ENCODE peak calls at places on chromosomes 11 and 22, in eight cellular contexts. One of them, this sample, is unnamed. For H3K4me1, the result is how much of the 10 kb centered on the place peaks cover.

GRCh38 chr11:13962562-13963168 is at the start of gene SPON1:
- DNase-seq in H9: peak
- DNase-seq in effector memory CD4-positive, alpha-beta T cell: no peak
- DNase-seq in BE2C: no peak
- DNase-seq in body of pancreas: peak
- DNase-seq in OCI-LY7: no peak
- DNase-seq in neural progenitor cell: peak
- DNase-seq in neuronal stem cell: peak
- DNase-seq in this sample: no peak

GRCh38 chr11:124946735-124947141 is 7.3 kb upstream of the CCDC15 start:
- DNase-seq in H9: no peak
- DNase-seq in effector memory CD4-positive, alpha-beta T cell: no peak
- DNase-seq in BE2C: no peak
- DNase-seq in body of pancreas: no peak
- DNase-seq in OCI-LY7: no peak
- DNase-seq in neural progenitor cell: no peak
- DNase-seq in neuronal stem cell: no peak
- DNase-seq in this sample: no peak

GRCh38 chr22:17827466-17827865 is 53.2 kb upstream of the BID start:
- DNase-seq in H9: no peak
- DNase-seq in effector memory CD4-positive, alpha-beta T cell: no peak
- DNase-seq in BE2C: no peak
- DNase-seq in body of pancreas: no peak
- DNase-seq in OCI-LY7: no peak
- DNase-seq in neural progenitor cell: no peak
- DNase-seq in neuronal stem cell: no peak
- DNase-seq in this sample: no peak

GRCh38 chr11:133399294-133399693 is 133.0 kb downstream of the OPCML start:
- DNase-seq in H9: no peak
- DNase-seq in effector memory CD4-positive, alpha-beta T cell: no peak
- DNase-seq in BE2C: no peak
- DNase-seq in body of pancreas: no peak
- DNase-seq in OCI-LY7: no peak
- DNase-seq in neural progenitor cell: no peak
- DNase-seq in neuronal stem cell: no peak
- DNase-seq in this sample: no peak

GRCh38 chr11:27459191-27459590 is 13.4 kb downstream of the LGR4 start:
- DNase-seq in H9: no peak
- DNase-seq in effector memory CD4-positive, alpha-beta T cell: no peak
- DNase-seq in BE2C: no peak
- DNase-seq in body of pancreas: peak
- DNase-seq in OCI-LY7: no peak
- DNase-seq in neural progenitor cell: no peak
- DNase-seq in neuronal stem cell: no peak
- DNase-seq in this sample: no peak

GRCh38 chr11:65417702-65418430 is 4.7 kb upstream of the NEAT1 start:
- DNase-seq in H9: no peak
- DNase-seq in effector memory CD4-positive, alpha-beta T cell: peak
- DNase-seq in BE2C: no peak
- DNase-seq in body of pancreas: peak
- DNase-seq in OCI-LY7: peak
- DNase-seq in neural progenitor cell: no peak
- DNase-seq in neuronal stem cell: no peak
- DNase-seq in this sample: no peak

GRCh38 chr11:62889484-62890437 is 9.1 kb downstream of the SLC3A2 start:
- DNase-seq in H9: no peak
- DNase-seq in effector memory CD4-positive, alpha-beta T cell: no peak
- DNase-seq in BE2C: peak
- DNase-seq in body of pancreas: no peak
- DNase-seq in OCI-LY7: no peak
- DNase-seq in neural progenitor cell: no peak
- DNase-seq in neuronal stem cell: no peak
- DNase-seq in this sample: no peak

GRCh38 chr11:44112083-44112865 is 16.8 kb downstream of the EXT2 start:
- DNase-seq in H9: no peak
- DNase-seq in effector memory CD4-positive, alpha-beta T cell: no peak
- DNase-seq in BE2C: peak
- DNase-seq in body of pancreas: peak
- DNase-seq in OCI-LY7: no peak
- DNase-seq in neural progenitor cell: no peak
- DNase-seq in neuronal stem cell: no peak
- DNase-seq in this sample: no peak

GRCh38 chr11:128054323-128054910 is 532.9 kb downstream of the ETS1 start:
- DNase-seq in H9: no peak
- DNase-seq in effector memory CD4-positive, alpha-beta T cell: no peak
- DNase-seq in BE2C: no peak
- DNase-seq in body of pancreas: no peak
- DNase-seq in OCI-LY7: no peak
- DNase-seq in neural progenitor cell: no peak
- DNase-seq in neuronal stem cell: no peak
- DNase-seq in this sample: no peak

GRCh38 chr22:37077802-37078448 is 26.4 kb downstream of the KCTD17 start:
- DNase-seq in H9: peak
- DNase-seq in effector memory CD4-positive, alpha-beta T cell: peak
- DNase-seq in BE2C: peak
- DNase-seq in body of pancreas: peak
- DNase-seq in OCI-LY7: peak
- DNase-seq in neural progenitor cell: peak
- DNase-seq in neuronal stem cell: peak
- DNase-seq in this sample: no peak

GRCh38 chr11:16454284-16454683 is 97.9 kb upstream of the SOX6 start:
- DNase-seq in H9: no peak
- DNase-seq in effector memory CD4-positive, alpha-beta T cell: no peak
- DNase-seq in BE2C: no peak
- DNase-seq in body of pancreas: no peak
- DNase-seq in OCI-LY7: no peak
- DNase-seq in neural progenitor cell: no peak
- DNase-seq in neuronal stem cell: no peak
- DNase-seq in this sample: no peak

GRCh38 chr11:110000045-110000502 is 93.1 kb upstream of the ZC3H12C start:
- DNase-seq in H9: no peak
- DNase-seq in effector memory CD4-positive, alpha-beta T cell: no peak
- DNase-seq in BE2C: no peak
- DNase-seq in body of pancreas: no peak
- DNase-seq in OCI-LY7: peak
- DNase-seq in neural progenitor cell: no peak
- DNase-seq in neuronal stem cell: no peak
- DNase-seq in this sample: no peak

GRCh38 chr11:114060402-114061052 is 1.0 kb downstream of the ZBTB16 start:
- DNase-seq in H9: peak
- DNase-seq in effector memory CD4-positive, alpha-beta T cell: no peak
- DNase-seq in BE2C: no peak
- DNase-seq in body of pancreas: peak
- DNase-seq in OCI-LY7: no peak
- DNase-seq in neural progenitor cell: peak
- DNase-seq in neuronal stem cell: peak
- DNase-seq in this sample: no peak

GRCh38 chr11:980438-981365 is 55.0 kb downstream of the AP2A2 start:
- DNase-seq in H9: no peak
- DNase-seq in effector memory CD4-positive, alpha-beta T cell: no peak
- DNase-seq in BE2C: no peak
- DNase-seq in body of pancreas: peak
- DNase-seq in OCI-LY7: no peak
- DNase-seq in neural progenitor cell: no peak
- DNase-seq in neuronal stem cell: no peak
- DNase-seq in this sample: no peak

GRCh38 chr11:90639687-90640086 is 416.8 kb upstream of the CHORDC1 start:
- DNase-seq in H9: no peak
- DNase-seq in effector memory CD4-positive, alpha-beta T cell: no peak
- DNase-seq in BE2C: no peak
- DNase-seq in body of pancreas: no peak
- DNase-seq in OCI-LY7: no peak
- DNase-seq in neural progenitor cell: no peak
- DNase-seq in neuronal stem cell: no peak
- DNase-seq in this sample: no peak

GRCh38 chr11:11502303-11502828 is 119.4 kb downstream of the GALNT18 start:
- DNase-seq in H9: no peak
- DNase-seq in effector memory CD4-positive, alpha-beta T cell: no peak
- DNase-seq in BE2C: no peak
- DNase-seq in body of pancreas: no peak
- DNase-seq in OCI-LY7: no peak
- DNase-seq in neural progenitor cell: no peak
- DNase-seq in neuronal stem cell: no peak
- DNase-seq in this sample: no peak

GRCh38 chr22:19634206-19634536 is 80.1 kb upstream of the SEPTIN5 start:
- DNase-seq in H9: no peak
- DNase-seq in effector memory CD4-positive, alpha-beta T cell: no peak
- DNase-seq in BE2C: no peak
- DNase-seq in body of pancreas: no peak
- DNase-seq in OCI-LY7: no peak
- DNase-seq in neural progenitor cell: no peak
- DNase-seq in neuronal stem cell: no peak
- DNase-seq in this sample: no peak

GRCh38 chr22:33597274-33597985 is 322.8 kb downstream of the LARGE1 start:
- DNase-seq in H9: no peak
- DNase-seq in effector memory CD4-positive, alpha-beta T cell: no peak
- DNase-seq in BE2C: no peak
- DNase-seq in body of pancreas: no peak
- DNase-seq in OCI-LY7: no peak
- DNase-seq in neural progenitor cell: peak
- DNase-seq in neuronal stem cell: no peak
- DNase-seq in this sample: no peak

GRCh38 chr22:39994046-39994565 is 648 bp upstream of the FAM83F start:
- DNase-seq in H9: no peak
- DNase-seq in effector memory CD4-positive, alpha-beta T cell: peak
- DNase-seq in BE2C: no peak
- DNase-seq in body of pancreas: no peak
- DNase-seq in OCI-LY7: no peak
- DNase-seq in neural progenitor cell: no peak
- DNase-seq in neuronal stem cell: no peak
- DNase-seq in this sample: no peak

GRCh38 chr11:74325649-74326645 is 14.5 kb upstream of the P4HA3 start:
- DNase-seq in H9: no peak
- DNase-seq in effector memory CD4-positive, alpha-beta T cell: no peak
- DNase-seq in BE2C: peak
- DNase-seq in body of pancreas: peak
- DNase-seq in OCI-LY7: no peak
- DNase-seq in neural progenitor cell: no peak
- DNase-seq in neuronal stem cell: no peak
- DNase-seq in this sample: no peak

GRCh38 chr11:9774591-9775392 is 110.9 kb downstream of the SWAP70 start:
- DNase-seq in H9: no peak
- DNase-seq in effector memory CD4-positive, alpha-beta T cell: no peak
- DNase-seq in BE2C: no peak
- DNase-seq in body of pancreas: no peak
- DNase-seq in OCI-LY7: no peak
- DNase-seq in neural progenitor cell: no peak
- DNase-seq in neuronal stem cell: no peak
- DNase-seq in this sample: no peak

GRCh38 chr22:46347646-46348045 is 12.1 kb downstream of the TRMU start:
- DNase-seq in H9: no peak
- DNase-seq in effector memory CD4-positive, alpha-beta T cell: no peak
- DNase-seq in BE2C: no peak
- DNase-seq in body of pancreas: no peak
- DNase-seq in OCI-LY7: no peak
- DNase-seq in neural progenitor cell: no peak
- DNase-seq in neuronal stem cell: no peak
- DNase-seq in this sample: no peak
- H3K4me1 ChIP-seq in H9: under half
- H3K4me1 ChIP-seq in effector memory CD4-positive, alpha-beta T cell: under half
- H3K4me1 ChIP-seq in BE2C: under half
- H3K4me1 ChIP-seq in body of pancreas: half or more
- H3K4me1 ChIP-seq in OCI-LY7: under half
- H3K4me1 ChIP-seq in neural progenitor cell: under half
- H3K4me1 ChIP-seq in neuronal stem cell: under half
- H3K4me1 ChIP-seq in this sample: under half

GRCh38 chr11:117874253-117874909 is 2.1 kb downstream of the FXYD6 start:
- DNase-seq in H9: peak
- DNase-seq in effector memory CD4-positive, alpha-beta T cell: no peak
- DNase-seq in BE2C: no peak
- DNase-seq in body of pancreas: no peak
- DNase-seq in OCI-LY7: no peak
- DNase-seq in neural progenitor cell: peak
- DNase-seq in neuronal stem cell: no peak
- DNase-seq in this sample: no peak
- H3K4me1 ChIP-seq in H9: under half
- H3K4me1 ChIP-seq in effector memory CD4-positive, alpha-beta T cell: under half
- H3K4me1 ChIP-seq in BE2C: under half
- H3K4me1 ChIP-seq in body of pancreas: under half
- H3K4me1 ChIP-seq in OCI-LY7: under half
- H3K4me1 ChIP-seq in neural progenitor cell: half or more
- H3K4me1 ChIP-seq in neuronal stem cell: under half
- H3K4me1 ChIP-seq in this sample: under half

GRCh38 chr11:69444381-69445130 is 36.9 kb upstream of the LINC01488 start:
- DNase-seq in H9: peak
- DNase-seq in effector memory CD4-positive, alpha-beta T cell: no peak
- DNase-seq in BE2C: no peak
- DNase-seq in body of pancreas: peak
- DNase-seq in OCI-LY7: no peak
- DNase-seq in neural progenitor cell: peak
- DNase-seq in neuronal stem cell: no peak
- DNase-seq in this sample: no peak

GRCh38 chr11:69447786-69448185 is 33.7 kb upstream of the LINC01488 start:
- DNase-seq in H9: no peak
- DNase-seq in effector memory CD4-positive, alpha-beta T cell: no peak
- DNase-seq in BE2C: no peak
- DNase-seq in body of pancreas: peak
- DNase-seq in OCI-LY7: no peak
- DNase-seq in neural progenitor cell: no peak
- DNase-seq in neuronal stem cell: no peak
- DNase-seq in this sample: no peak

GRCh38 chr11:69443968-69444364 is 37.5 kb upstream of the LINC01488 start:
- DNase-seq in H9: no peak
- DNase-seq in effector memory CD4-positive, alpha-beta T cell: no peak
- DNase-seq in BE2C: no peak
- DNase-seq in body of pancreas: no peak
- DNase-seq in OCI-LY7: no peak
- DNase-seq in neural progenitor cell: no peak
- DNase-seq in neuronal stem cell: no peak
- DNase-seq in this sample: no peak

GRCh38 chr11:69445131-69445470 is 36.4 kb upstream of the LINC01488 start:
- DNase-seq in H9: no peak
- DNase-seq in effector memory CD4-positive, alpha-beta T cell: no peak
- DNase-seq in BE2C: no peak
- DNase-seq in body of pancreas: no peak
- DNase-seq in OCI-LY7: no peak
- DNase-seq in neural progenitor cell: no peak
- DNase-seq in neuronal stem cell: no peak
- DNase-seq in this sample: no peak

DNA sequence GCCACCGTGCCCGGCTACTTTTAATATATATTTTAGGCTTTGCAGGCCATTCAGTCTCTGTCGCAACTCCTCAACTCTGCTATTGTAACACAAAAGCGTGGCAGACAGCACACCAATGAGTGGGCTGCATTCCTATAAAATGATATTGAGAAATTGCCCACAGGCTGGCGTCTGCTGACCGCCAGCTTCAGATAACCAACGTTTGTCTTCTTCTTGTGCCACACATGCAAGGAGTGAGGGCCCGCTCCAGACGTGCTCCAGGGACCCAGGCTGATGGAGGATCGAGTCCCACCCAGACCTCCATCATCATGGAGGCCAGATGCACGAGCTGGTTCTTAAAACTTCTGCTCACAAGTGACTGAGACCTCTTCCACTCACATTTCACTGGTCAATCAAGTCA is 35.4 kb upstream of the LINC01488 start:
- DNase-seq in H9: no peak
- DNase-seq in effector memory CD4-positive, alpha-beta T cell: no peak
- DNase-seq in BE2C: no peak
- DNase-seq in body of pancreas: no peak
- DNase-seq in OCI-LY7: no peak
- DNase-seq in neural progenitor cell: no peak
- DNase-seq in neuronal stem cell: no peak
- DNase-seq in this sample: no peak
- H3K4me1 ChIP-seq in H9: under half
- H3K4me1 ChIP-seq in effector memory CD4-positive, alpha-beta T cell: under half
- H3K4me1 ChIP-seq in BE2C: under half
- H3K4me1 ChIP-seq in body of pancreas: under half
- H3K4me1 ChIP-seq in OCI-LY7: under half
- H3K4me1 ChIP-seq in neural progenitor cell: under half
- H3K4me1 ChIP-seq in neuronal stem cell: under half
- H3K4me1 ChIP-seq in this sample: under half

GRCh38 chr11:94516725-94517124 is 4.5 kb downstream of the C11orf97 start:
- DNase-seq in H9: no peak
- DNase-seq in effector memory CD4-positive, alpha-beta T cell: no peak
- DNase-seq in BE2C: no peak
- DNase-seq in body of pancreas: no peak
- DNase-seq in OCI-LY7: no peak
- DNase-seq in neural progenitor cell: no peak
- DNase-seq in neuronal stem cell: no peak
- DNase-seq in this sample: no peak
- H3K4me1 ChIP-seq in H9: under half
- H3K4me1 ChIP-seq in effector memory CD4-positive, alpha-beta T cell: under half
- H3K4me1 ChIP-seq in BE2C: under half
- H3K4me1 ChIP-seq in body of pancreas: under half
- H3K4me1 ChIP-seq in OCI-LY7: under half
- H3K4me1 ChIP-seq in neural progenitor cell: under half
- H3K4me1 ChIP-seq in neuronal stem cell: under half
- H3K4me1 ChIP-seq in this sample: under half